ENCODE peak calls at places on chromosomes 1 and 21, in five cellular contexts. Z, T, K, Q and E are unnamed samples.

GRCh38 chr1:34163792-34164509 is 1.1 kb downstream of the CSMD2 start:
- DNase-seq in Z (no peak), T (peak; percentile 33), K (no peak), Q (no peak), E (no peak)

GRCh38 chr1:163509126-163509525 is 187.4 kb downstream of the NUF2 start:
- DNase-seq in Z (no peak), T (no peak), K (no peak), Q (no peak), E (no peak)

GRCh38 chr1:192998536-192998935 is 60.6 kb downstream of the UCHL5 start:
- DNase-seq in Z (no peak), T (no peak), K (no peak), Q (peak; percentile 14), E (no peak)

GRCh38 chr1:172397221-172397620 is 23.3 kb upstream of the C1orf105 start:
- DNase-seq in Z (no peak), T (no peak), K (peak; percentile 75), Q (no peak), E (peak; percentile 80)

GRCh38 chr1:9784508-9785133 is 39.1 kb downstream of the CLSTN1 start:
- DNase-seq in Z (no peak), T (peak; percentile 31), K (peak; percentile 68), Q (peak; percentile 85), E (peak; percentile 66)

GRCh38 chr1:31795801-31796621 is 19.8 kb downstream of the SPOCD1 start:
- DNase-seq in Z (no peak), T (no peak), K (peak; percentile 87), Q (no peak), E (peak; percentile 71)

GRCh38 chr1:11845641-11846335 is 1.8 kb downstream of the NPPA start:
- DNase-seq in Z (no peak), T (peak; percentile 48), K (peak; percentile 24), Q (peak; percentile 71), E (no peak)

GRCh38 chr1:185567006-185567405 is 167.2 kb upstream of the HMCN1 start:
- DNase-seq in Z (no peak), T (no peak), K (peak; percentile 58), Q (no peak), E (peak; percentile 85)

GRCh38 chr1:40849801-40850592 is 12.2 kb downstream of the CITED4 start:
- DNase-seq in Z (no peak), T (peak; percentile 74), K (peak; percentile 49), Q (peak; percentile 81), E (peak; percentile 61)

GRCh38 chr1:182608850-182609610 is 4.8 kb upstream of the RGS16 start:
- DNase-seq in Z (no peak), T (no peak), K (peak; percentile 61), Q (peak; percentile 63), E (peak; percentile 93)

GRCh38 chr1:225691861-225692516 is 39.1 kb upstream of the ENAH start:
- DNase-seq in Z (no peak), T (no peak), K (peak; percentile 76), Q (no peak), E (peak; percentile 75)

GRCh38 chr1:238628130-238628529 is 737.4 kb upstream of the ZP4 start:
- DNase-seq in Z (no peak), T (no peak), K (no peak), Q (no peak), E (peak; percentile 21)

GRCh38 chr1:30051777-30052176 is 671.6 kb downstream of the MATN1 start:
- DNase-seq in Z (no peak), T (no peak), K (no peak), Q (no peak), E (no peak)

GRCh38 chr21:45262616-45263015 is 25.1 kb downstream of the POFUT2 start:
- DNase-seq in Z (no peak), T (no peak), K (no peak), Q (peak; percentile 85), E (no peak)

GRCh38 chr1:172278478-172278877 is 142.0 kb upstream of the C1orf105 start:
- DNase-seq in Z (peak; percentile 17), T (no peak), K (peak; percentile 82), Q (no peak), E (peak; percentile 87)

GRCh38 chr1:178417858-178418257 is 78.9 kb downstream of the CLEC20A start:
- DNase-seq in Z (no peak), T (no peak), K (peak; percentile 91), Q (peak; percentile 88), E (peak; percentile 87)

GRCh38 chr1:19072285-19072981 is 116.0 kb upstream of the IFFO2 start:
- DNase-seq in Z (no peak), T (no peak), K (no peak), Q (no peak), E (no peak)

GRCh38 chr1:19076841-19077616 is 120.6 kb upstream of the IFFO2 start:
- DNase-seq in Z (no peak), T (no peak), K (no peak), Q (no peak), E (no peak)

GRCh38 chr1:19073311-19074186 is 117.1 kb upstream of the IFFO2 start:
- DNase-seq in Z (no peak), T (no peak), K (no peak), Q (no peak), E (no peak)

GRCh38 chr1:19074361-19074901 is 118.0 kb upstream of the IFFO2 start:
- DNase-seq in Z (no peak), T (no peak), K (no peak), Q (no peak), E (no peak)

DNA sequence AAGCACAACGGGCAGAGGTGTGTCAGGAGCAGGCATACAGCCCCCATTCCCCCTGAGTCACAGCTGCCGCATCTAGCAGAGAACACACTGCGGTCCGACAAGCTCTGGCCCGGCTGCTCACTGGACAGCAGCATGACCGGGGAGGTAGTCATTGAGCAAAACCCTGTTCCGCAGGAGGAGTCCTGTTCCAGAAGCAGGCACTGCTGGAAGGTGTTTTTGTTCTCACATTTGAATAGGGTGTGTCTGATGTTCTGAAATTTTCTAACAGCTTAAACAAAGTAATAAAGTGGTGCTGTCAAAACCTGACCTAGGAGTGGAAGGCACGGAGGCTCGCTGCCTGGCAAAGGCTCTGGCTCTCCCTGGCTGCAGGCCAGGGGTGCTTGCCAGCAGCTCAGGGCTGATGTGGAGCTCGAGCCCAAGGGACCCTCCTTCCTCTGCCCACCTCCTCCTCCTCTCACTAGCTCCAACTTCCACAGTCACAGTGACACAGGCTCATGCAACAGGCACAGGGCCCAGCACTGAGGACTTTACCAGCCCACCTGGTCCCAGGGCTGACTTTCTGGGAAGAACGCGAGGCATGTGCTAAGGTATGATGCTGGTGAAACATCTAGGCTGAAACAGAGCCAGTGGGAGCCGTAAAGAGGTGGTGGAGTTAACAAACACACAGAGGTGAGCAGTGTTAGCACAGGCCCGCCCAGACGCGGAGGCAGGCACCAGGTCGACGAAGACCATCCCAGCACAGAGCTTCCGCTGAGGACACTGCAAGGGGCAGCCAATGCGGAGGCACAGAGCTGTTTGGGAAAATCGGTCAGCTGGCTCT is 118.6 kb upstream of the IFFO2 start:
- DNase-seq in Z (no peak), T (no peak), K (no peak), Q (peak; percentile 66), E (no peak)
- H3K36me3 ChIP-seq in Z (peaks cover 59% of the 10 kb centered on the region), T (peaks cover 76% of the 10 kb centered on the region), K (peaks cover 71% of the 10 kb centered on the region), Q (peaks cover 62% of the 10 kb centered on the region), E (peaks cover 76% of the 10 kb centered on the region)

GRCh38 chr1:229097356-229097755 is 173.6 kb upstream of the RAB4A start:
- DNase-seq in Z (no peak), T (no peak), K (no peak), Q (no peak), E (no peak)
- H3K14ac ChIP-seq in Z (no peak overlapping the region), T (no peak overlapping the region), K (no peak overlapping the region), Q (peak overlapping the region; percentile 53), E (no peak overlapping the region)

DNA sequence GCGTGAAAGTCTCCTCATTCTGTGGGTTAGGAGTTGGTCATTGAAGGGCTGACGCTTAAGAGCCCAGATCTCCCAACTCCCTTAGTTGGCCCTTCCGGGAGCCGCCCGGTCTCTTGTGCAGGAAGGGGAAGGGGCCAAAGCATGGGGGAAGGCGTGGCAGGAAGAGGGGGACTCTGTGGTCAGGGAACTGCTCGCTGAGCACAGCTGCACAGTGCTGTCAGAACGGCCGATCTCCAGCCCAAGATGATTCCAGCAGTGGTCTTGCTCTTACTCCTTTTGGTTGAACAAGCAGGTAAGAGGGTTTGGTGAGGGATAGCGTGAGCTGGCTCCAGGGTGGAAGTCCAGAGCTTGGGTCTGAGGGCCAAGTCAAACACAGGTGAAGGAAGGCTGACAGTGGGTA is at the start of gene FCER1G:
- DNase-seq in Z (no peak), T (no peak), K (no peak), Q (no peak), E (no peak)
- H3K4me3 ChIP-seq in Z (no peak within 1 kb of the TSS), T (no peak within 1 kb of the TSS), K (no peak within 1 kb of the TSS), Q (no peak within 1 kb of the TSS), E (no peak within 1 kb of the TSS)

DNA sequence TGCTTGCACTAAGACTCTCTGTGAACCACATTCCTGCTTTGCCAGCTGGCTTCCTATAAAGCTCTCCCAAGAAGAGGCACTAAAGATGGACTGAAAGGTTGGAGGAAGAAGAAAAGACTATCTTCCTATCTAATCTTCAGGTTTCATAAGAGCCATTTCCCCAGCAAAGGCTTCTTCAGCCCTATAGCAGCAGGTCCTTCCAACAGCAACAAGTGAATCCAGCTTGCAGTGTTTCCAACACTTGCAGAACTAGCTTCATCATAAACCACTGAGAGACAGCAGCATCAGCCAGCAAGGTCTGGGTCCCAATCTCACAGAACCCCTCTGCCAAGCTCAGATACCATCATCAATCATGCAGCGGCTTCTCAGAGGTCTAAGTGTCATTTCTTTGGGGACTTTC is 28.1 kb downstream of the FOXJ3 start:
- DNase-seq in Z (no peak), T (no peak), K (no peak), Q (no peak), E (no peak)
- H3K36me3 ChIP-seq in Z (no peaks in the 10 kb centered on the region), T (peaks cover 50% of the 10 kb centered on the region), K (peaks cover 6% of the 10 kb centered on the region), Q (no peaks in the 10 kb centered on the region), E (peaks cover 7% of the 10 kb centered on the region)